ENCODE peak calls at places on chromosomes 16 and 17, in four cellular contexts. One of them, this sample, is unnamed. For H3K79me2, H3F3A and H3K4me1, the result is how much of the 10 kb centered on the place peaks cover.

GRCh38 chr17:27601069-27601974 is 29.7 kb upstream of the LGALS9 start:
- DNase-seq in MM.1S: peak
- DNase-seq in GM23338: peak
- DNase-seq in PC-3: peak
- DNase-seq in this sample: no peak

GRCh38 chr16:12201216-12201615 is 224.7 kb downstream of the SNX29 start:
- DNase-seq in MM.1S: no peak
- DNase-seq in GM23338: no peak
- DNase-seq in PC-3: no peak
- DNase-seq in this sample: no peak

GRCh38 chr17:55436224-55437164 is 14.9 kb upstream of the MMD start:
- DNase-seq in MM.1S: no peak
- DNase-seq in GM23338: no peak
- DNase-seq in PC-3: peak
- DNase-seq in this sample: no peak

GRCh38 chr17:78101542-78101941 is 27.0 kb downstream of the TMC6 start:
- DNase-seq in MM.1S: no peak
- DNase-seq in GM23338: no peak
- DNase-seq in PC-3: no peak
- DNase-seq in this sample: no peak

GRCh38 chr17:19248149-19248922 is 11.2 kb downstream of the EPN2 start:
- DNase-seq in MM.1S: no peak
- DNase-seq in GM23338: no peak
- DNase-seq in PC-3: peak
- DNase-seq in this sample: peak

GRCh38 chr16:72261127-72261526 is 89.2 kb upstream of the PMFBP1 start:
- DNase-seq in MM.1S: no peak
- DNase-seq in GM23338: no peak
- DNase-seq in PC-3: no peak
- DNase-seq in this sample: no peak

GRCh38 chr16:81696959-81697293 is 82.2 kb upstream of the PLCG2 start:
- DNase-seq in MM.1S: no peak
- DNase-seq in GM23338: no peak
- DNase-seq in PC-3: no peak
- DNase-seq in this sample: no peak

GRCh38 chr17:77829871-77830799 is 128.4 kb upstream of the TNRC6C start:
- DNase-seq in MM.1S: no peak
- DNase-seq in GM23338: no peak
- DNase-seq in PC-3: peak
- DNase-seq in this sample: no peak

GRCh38 chr16:1345087-1345486 is 6.6 kb downstream of the TSR3 start:
- DNase-seq in MM.1S: no peak
- DNase-seq in GM23338: no peak
- DNase-seq in PC-3: no peak
- DNase-seq in this sample: no peak

GRCh38 chr16:2966043-2966802 is 2.1 kb downstream of the KREMEN2 start:
- DNase-seq in MM.1S: no peak
- DNase-seq in GM23338: no peak
- DNase-seq in PC-3: no peak
- DNase-seq in this sample: no peak

DNA sequence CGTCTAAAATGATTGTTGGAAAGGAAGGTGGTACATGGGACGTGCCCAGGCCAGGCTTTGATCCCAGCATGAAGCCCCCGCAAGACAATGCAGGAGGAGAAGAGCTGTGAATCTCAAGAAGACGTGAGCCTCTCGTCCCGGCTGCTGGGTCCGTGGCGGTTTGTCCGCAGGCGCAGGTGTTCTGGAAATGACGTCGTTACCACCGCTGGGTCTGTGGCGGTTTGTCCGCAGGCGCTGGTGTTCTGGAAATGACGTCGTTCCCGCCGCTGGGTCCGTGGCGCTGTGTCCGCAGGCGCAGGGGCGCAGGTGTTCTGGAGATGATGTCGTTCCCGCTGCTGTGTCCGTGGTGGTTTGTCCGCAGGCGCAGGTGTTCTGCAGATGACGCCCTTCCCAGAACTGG is 14.1 kb downstream of the SPG7 start:
- DNase-seq in MM.1S: no peak
- DNase-seq in GM23338: no peak
- DNase-seq in PC-3: no peak
- DNase-seq in this sample: no peak
- H3K79me2 ChIP-seq in MM.1S: under half
- H3K79me2 ChIP-seq in GM23338: half or more
- H3K79me2 ChIP-seq in PC-3: under half
- H3K79me2 ChIP-seq in this sample: under half

GRCh38 chr16:70569752-70570151 is 46.1 kb downstream of the SF3B3 start:
- DNase-seq in MM.1S: no peak
- DNase-seq in GM23338: no peak
- DNase-seq in PC-3: no peak
- DNase-seq in this sample: no peak

GRCh38 chr16:70572926-70573270 is 49.3 kb downstream of the SF3B3 start:
- DNase-seq in MM.1S: no peak
- DNase-seq in GM23338: no peak
- DNase-seq in PC-3: no peak
- DNase-seq in this sample: no peak

GRCh38 chr16:70571623-70572022 is 48.0 kb downstream of the SF3B3 start:
- DNase-seq in MM.1S: no peak
- DNase-seq in GM23338: no peak
- DNase-seq in PC-3: no peak
- DNase-seq in this sample: no peak

GRCh38 chr16:70572050-70572925 is 48.7 kb downstream of the SF3B3 start:
- DNase-seq in MM.1S: no peak
- DNase-seq in GM23338: no peak
- DNase-seq in PC-3: no peak
- DNase-seq in this sample: no peak

GRCh38 chr16:70570967-70571570 is 47.5 kb downstream of the SF3B3 start:
- DNase-seq in MM.1S: no peak
- DNase-seq in GM23338: no peak
- DNase-seq in PC-3: no peak
- DNase-seq in this sample: no peak
- H3F3A ChIP-seq in MM.1S: under half
- H3F3A ChIP-seq in GM23338: half or more
- H3F3A ChIP-seq in PC-3: under half
- H3F3A ChIP-seq in this sample: half or more

GRCh38 chr17:46817151-46817900 is 1.2 kb downstream of the WNT3 start:
- DNase-seq in MM.1S: no peak
- DNase-seq in GM23338: peak
- DNase-seq in PC-3: no peak
- DNase-seq in this sample: no peak
- H3K4me1 ChIP-seq in MM.1S: under half
- H3K4me1 ChIP-seq in GM23338: half or more
- H3K4me1 ChIP-seq in PC-3: under half
- H3K4me1 ChIP-seq in this sample: under half

GRCh38 chr17:31369266-31369665 is 22.2 kb upstream of the RAB11FIP4 start:
- DNase-seq in MM.1S: no peak
- DNase-seq in GM23338: no peak
- DNase-seq in PC-3: no peak
- DNase-seq in this sample: no peak
- H3K79me2 ChIP-seq in MM.1S: under half
- H3K79me2 ChIP-seq in GM23338: under half
- H3K79me2 ChIP-seq in PC-3: under half
- H3K79me2 ChIP-seq in this sample: under half

DNA sequence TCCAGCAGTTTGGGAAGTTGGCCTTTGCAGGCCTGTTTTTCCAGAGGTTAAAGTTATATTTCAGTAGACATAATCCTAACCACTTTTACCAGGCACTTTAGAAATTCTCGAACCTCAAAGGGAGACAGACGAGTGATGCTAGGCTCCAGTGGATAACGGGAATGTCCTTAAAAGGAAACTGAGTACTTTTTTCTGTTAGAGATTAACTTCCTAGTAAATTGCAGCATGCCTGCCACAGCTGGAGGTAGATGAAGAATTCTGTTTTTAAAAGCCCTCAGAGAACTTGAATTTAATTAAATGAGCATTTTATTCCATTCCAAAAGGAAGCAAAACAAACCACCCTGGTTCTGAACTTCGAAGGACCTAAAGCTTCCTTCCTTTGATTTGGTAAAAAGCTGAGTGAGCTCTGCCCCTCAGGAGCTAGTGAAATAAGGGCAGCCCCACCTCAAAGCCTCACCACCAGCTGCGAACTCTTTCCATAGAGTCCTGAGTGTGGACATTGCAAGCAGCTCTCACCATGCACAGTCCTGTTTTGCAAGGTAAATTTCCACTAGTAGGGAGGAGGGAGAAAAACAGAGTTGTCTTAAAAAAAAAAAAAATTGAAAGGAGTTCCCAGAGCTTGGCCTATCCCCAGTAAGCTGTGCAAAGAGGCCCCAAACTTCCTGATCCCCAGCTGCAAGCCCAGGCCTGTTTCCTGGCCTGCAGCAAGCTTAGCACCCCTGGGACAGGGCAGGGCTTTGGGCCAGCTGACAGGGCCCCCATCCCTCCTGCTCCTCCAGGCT is 11.3 kb downstream of the CHD9NB start:
- DNase-seq in MM.1S: no peak
- DNase-seq in GM23338: peak
- DNase-seq in PC-3: no peak
- DNase-seq in this sample: peak
- H3F3A ChIP-seq in MM.1S: under half
- H3F3A ChIP-seq in GM23338: under half
- H3F3A ChIP-seq in PC-3: under half
- H3F3A ChIP-seq in this sample: under half

GRCh38 chr17:50906443-50906842 is 40.3 kb upstream of the TOB1 start:
- DNase-seq in MM.1S: no peak
- DNase-seq in GM23338: no peak
- DNase-seq in PC-3: no peak
- DNase-seq in this sample: no peak

GRCh38 chr17:50909765-50910661 is 43.9 kb upstream of the TOB1 start:
- DNase-seq in MM.1S: no peak
- DNase-seq in GM23338: no peak
- DNase-seq in PC-3: no peak
- DNase-seq in this sample: no peak

GRCh38 chr17:50911450-50911849 is 45.3 kb upstream of the TOB1 start:
- DNase-seq in MM.1S: no peak
- DNase-seq in GM23338: no peak
- DNase-seq in PC-3: no peak
- DNase-seq in this sample: no peak

GRCh38 chr17:50908140-50908859 is 42.1 kb upstream of the TOB1 start:
- DNase-seq in MM.1S: no peak
- DNase-seq in GM23338: no peak
- DNase-seq in PC-3: peak
- DNase-seq in this sample: no peak

DNA sequence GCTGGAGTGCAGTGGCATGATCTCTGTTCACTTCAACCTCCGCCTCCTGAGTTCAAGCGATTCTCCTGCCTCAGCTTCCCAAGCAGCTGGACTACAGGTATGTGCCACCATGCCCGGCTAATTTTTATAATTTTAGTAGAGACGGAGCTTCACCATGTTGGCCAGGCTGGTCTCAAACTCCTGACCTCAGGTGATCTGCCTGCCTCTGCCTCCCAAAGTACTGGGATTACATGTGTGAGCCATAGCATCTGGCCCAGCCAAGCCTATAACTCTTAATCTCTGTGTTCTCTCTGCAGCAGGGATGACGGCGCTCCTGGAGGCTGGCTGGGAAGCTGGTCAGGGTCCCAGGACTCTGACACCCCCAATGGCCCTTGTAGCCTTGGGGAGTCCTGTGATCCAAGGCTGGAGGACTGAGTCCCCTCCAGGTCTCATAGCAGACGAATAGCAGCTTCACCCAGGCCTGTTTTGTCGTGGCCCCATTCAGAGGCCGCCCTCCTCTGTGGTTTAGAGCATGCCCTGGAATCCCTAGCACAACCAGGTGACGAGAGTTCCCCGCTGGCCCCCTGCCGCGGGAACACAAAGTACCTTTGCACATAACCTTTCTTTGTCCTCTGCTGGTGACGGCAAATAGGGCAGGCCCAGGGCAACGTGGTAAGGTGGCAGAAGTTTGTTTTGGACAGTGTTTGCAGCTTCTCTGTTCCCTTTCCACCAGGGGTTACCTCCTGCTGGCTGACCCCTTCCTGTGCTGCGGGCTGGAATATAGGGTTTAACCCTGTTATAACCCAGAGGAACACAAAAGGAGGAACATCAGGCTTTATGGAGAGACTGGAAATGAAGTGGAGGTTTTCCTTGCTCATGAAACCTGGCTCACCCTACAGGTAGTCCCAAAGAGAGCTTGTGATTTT is 43.0 kb upstream of the TOB1 start:
- DNase-seq in MM.1S: no peak
- DNase-seq in GM23338: peak
- DNase-seq in PC-3: no peak
- DNase-seq in this sample: no peak
- H3K4me1 ChIP-seq in MM.1S: under half
- H3K4me1 ChIP-seq in GM23338: under half
- H3K4me1 ChIP-seq in PC-3: under half
- H3K4me1 ChIP-seq in this sample: under half

GRCh38 chr17:6648181-6648580 is 3.2 kb downstream of the MED31 start:
- DNase-seq in MM.1S: peak
- DNase-seq in GM23338: peak
- DNase-seq in PC-3: peak
- DNase-seq in this sample: no peak
- H3K79me2 ChIP-seq in MM.1S: half or more
- H3K79me2 ChIP-seq in GM23338: half or more
- H3K79me2 ChIP-seq in PC-3: half or more
- H3K79me2 ChIP-seq in this sample: half or more

GRCh38 chr16:30956601-30957455 is 726 bp upstream of the SETD1A start:
- DNase-seq in MM.1S: peak
- DNase-seq in GM23338: peak
- DNase-seq in PC-3: peak
- DNase-seq in this sample: peak

GRCh38 chr16:30957456-30958163 is at the start of gene SETD1A:
- DNase-seq in MM.1S: peak
- DNase-seq in GM23338: peak
- DNase-seq in PC-3: peak
- DNase-seq in this sample: peak

GRCh38 chr16:30953511-30954124 is 3.9 kb upstream of the SETD1A start:
- DNase-seq in MM.1S: peak
- DNase-seq in GM23338: peak
- DNase-seq in PC-3: peak
- DNase-seq in this sample: peak

GRCh38 chr16:30953111-30953510 is 4.2 kb downstream of the ORAI3 start:
- DNase-seq in MM.1S: no peak
- DNase-seq in GM23338: no peak
- DNase-seq in PC-3: no peak
- DNase-seq in this sample: peak

DNA sequence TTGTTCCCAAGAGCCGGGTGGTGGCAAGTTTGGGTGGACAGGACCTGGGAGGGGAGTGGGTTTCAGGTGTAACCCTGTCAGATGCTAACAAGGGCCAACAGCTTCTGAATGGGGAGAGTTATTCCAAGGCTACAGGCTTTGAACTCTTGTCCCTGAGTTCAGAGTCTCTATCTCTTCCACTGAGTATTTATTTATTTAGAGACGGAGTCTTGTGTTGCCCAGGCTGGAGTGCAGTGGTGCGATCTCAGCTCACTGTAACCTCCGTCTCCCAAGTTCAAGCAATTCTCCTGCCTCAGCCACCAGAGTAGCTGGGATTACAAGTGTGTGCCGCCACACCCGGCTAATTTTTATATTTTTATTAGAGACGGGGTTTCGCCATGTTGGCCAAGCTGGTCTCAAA is 2.6 kb upstream of the SETD1A start:
- DNase-seq in MM.1S: no peak
- DNase-seq in GM23338: no peak
- DNase-seq in PC-3: no peak
- DNase-seq in this sample: peak
- H3F3A ChIP-seq in MM.1S: under half
- H3F3A ChIP-seq in GM23338: under half
- H3F3A ChIP-seq in PC-3: under half
- H3F3A ChIP-seq in this sample: half or more

This sample was measured in PC-9.